ENCODE peak calls at places on chromosomes 12 and 14, in eight cellular contexts. M is body of pancreas, K is Peyer's patch, F is uterus, P is GM12878, V is gastrocnemius medialis, Q is A549, R is HCT116. T is an unnamed sample.

GRCh38 chr12:40439771-40440492 is 215.1 kb downstream of the LRRK2 start:
- DNase-seq in V (no peak), Q (peak), K (no peak), R (no peak), M (no peak), F (no peak), P (no peak), T (no peak)

GRCh38 chr14:70149766-70150165 is 39.0 kb downstream of the SLC8A3 start:
- DNase-seq in K (no peak), Q (no peak), R (no peak), F (no peak), V (no peak), M (no peak), P (no peak), T (no peak)

GRCh38 chr12:118189761-118190181 is 53.8 kb downstream of the PEBP1 start:
- DNase-seq in M (peak), F (no peak), Q (no peak), K (no peak), R (no peak), V (no peak), P (no peak), T (no peak)

GRCh38 chr14:41449057-41449456 is 157.6 kb upstream of the LRFN5 start:
- DNase-seq in V (no peak), K (no peak), M (no peak), P (no peak), Q (no peak), R (no peak), F (no peak), T (no peak)

GRCh38 chr12:94951071-94951639 is 52.3 kb downstream of the NDUFA12 start:
- DNase-seq in Q (no peak), R (no peak), V (no peak), F (no peak), M (no peak), K (no peak), P (no peak), T (no peak)

GRCh38 chr14:99944241-99944651 is 121.0 kb upstream of the EVL start:
- DNase-seq in V (no peak), Q (no peak), R (no peak), M (peak), P (no peak), K (peak), F (no peak), T (no peak)

GRCh38 chr14:22280497-22281321 is 308.3 kb downstream of the DAD1 start:
- DNase-seq in K (no peak), Q (no peak), F (no peak), R (no peak), M (no peak), V (no peak), P (no peak), T (no peak)

GRCh38 chr12:47449797-47450196 is 256.0 kb downstream of the RPAP3 start:
- DNase-seq in Q (no peak), V (no peak), R (no peak), P (no peak), M (no peak), K (no peak), F (no peak), T (no peak)

GRCh38 chr12:46585854-46586621 is 213.5 kb upstream of the SLC38A2 start:
- DNase-seq in K (peak), V (no peak), P (no peak), F (no peak), R (peak), Q (peak), M (peak), T (no peak)

GRCh38 chr12:82555699-82556098 is 131.0 kb upstream of the TMTC2 start:
- DNase-seq in R (no peak), Q (no peak), V (no peak), F (no peak), K (no peak), M (no peak), P (no peak), T (no peak)

GRCh38 chr14:55411426-55412389 is at the start of gene ATG14:
- DNase-seq in P (peak), K (peak), R (peak), V (peak), F (peak), Q (peak), M (peak), T (no peak)

GRCh38 chr12:96060041-96060440 is 24.7 kb upstream of the LTA4H start:
- DNase-seq in M (no peak), F (no peak), Q (no peak), P (no peak), K (no peak), R (no peak), V (no peak), T (no peak)

GRCh38 chr12:38384816-38385491 is 68.4 kb downstream of the ALG10B start:
- DNase-seq in Q (peak), F (no peak), K (no peak), M (no peak), V (no peak), P (no peak), R (no peak), T (no peak)

GRCh38 chr12:70853326-70853725 is 67.2 kb downstream of the PTPRR start:
- DNase-seq in K (peak), M (no peak), P (no peak), F (no peak), V (peak), R (no peak), Q (no peak), T (no peak)

GRCh38 chr12:69655616-69656336 is 43.3 kb downstream of the BEST3 start:
- DNase-seq in R (no peak), V (no peak), Q (peak), M (no peak), P (no peak), F (no peak), K (no peak), T (no peak)

DNA sequence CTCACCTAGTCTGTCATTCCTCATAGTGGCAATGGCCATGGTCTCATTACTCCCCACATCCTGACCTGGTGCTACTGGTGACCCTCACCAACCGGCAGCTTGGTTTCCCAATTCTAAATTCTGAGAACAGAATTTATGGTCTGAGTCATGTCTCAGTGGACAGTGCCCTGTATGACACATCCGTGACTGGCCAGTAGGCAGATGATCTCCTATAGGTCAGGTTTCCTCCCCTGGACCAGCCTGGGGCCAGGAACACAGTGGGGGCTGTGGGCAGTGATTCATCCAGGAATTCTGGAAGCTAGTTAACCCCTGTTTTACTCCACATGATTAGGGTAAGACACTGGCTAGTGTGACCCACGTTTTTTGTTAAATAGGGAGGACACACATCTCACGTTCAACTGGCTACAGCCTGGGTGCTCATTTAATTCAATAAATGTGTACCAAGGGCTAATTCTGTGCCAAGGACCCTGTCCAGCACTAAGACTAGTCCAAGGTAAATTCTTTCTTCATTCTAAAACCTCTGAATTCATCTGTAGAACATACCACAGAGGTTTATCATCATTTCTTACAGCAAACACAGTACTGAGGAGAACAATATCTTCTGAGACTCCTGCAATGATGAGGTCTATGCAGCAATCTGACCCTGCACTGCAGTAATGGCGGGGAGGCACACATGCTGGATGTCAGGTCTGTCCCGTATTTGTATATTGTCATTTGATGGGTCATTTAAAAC is 249.6 kb upstream of the TBX3 start:
- DNase-seq in M (no peak), R (peak), K (no peak), V (peak), P (no peak), Q (peak), F (no peak), T (no peak)
- H3K4me3 ChIP-seq in M (no peak), R (peak), K (no peak), V (no peak), P (no peak), Q (no peak), F (no peak), T (no peak)

GRCh38 chr12:55715833-55716581 is at the start of gene BLOC1S1:
- DNase-seq in P (peak), R (peak), M (peak), K (peak), Q (peak), V (peak), F (peak), T (no peak)
- TF ChIP-seq POLR2A in P (peak), R (peak), M (peak), K (peak), Q (peak), V (peak), F (peak), T (no peak)

DNA sequence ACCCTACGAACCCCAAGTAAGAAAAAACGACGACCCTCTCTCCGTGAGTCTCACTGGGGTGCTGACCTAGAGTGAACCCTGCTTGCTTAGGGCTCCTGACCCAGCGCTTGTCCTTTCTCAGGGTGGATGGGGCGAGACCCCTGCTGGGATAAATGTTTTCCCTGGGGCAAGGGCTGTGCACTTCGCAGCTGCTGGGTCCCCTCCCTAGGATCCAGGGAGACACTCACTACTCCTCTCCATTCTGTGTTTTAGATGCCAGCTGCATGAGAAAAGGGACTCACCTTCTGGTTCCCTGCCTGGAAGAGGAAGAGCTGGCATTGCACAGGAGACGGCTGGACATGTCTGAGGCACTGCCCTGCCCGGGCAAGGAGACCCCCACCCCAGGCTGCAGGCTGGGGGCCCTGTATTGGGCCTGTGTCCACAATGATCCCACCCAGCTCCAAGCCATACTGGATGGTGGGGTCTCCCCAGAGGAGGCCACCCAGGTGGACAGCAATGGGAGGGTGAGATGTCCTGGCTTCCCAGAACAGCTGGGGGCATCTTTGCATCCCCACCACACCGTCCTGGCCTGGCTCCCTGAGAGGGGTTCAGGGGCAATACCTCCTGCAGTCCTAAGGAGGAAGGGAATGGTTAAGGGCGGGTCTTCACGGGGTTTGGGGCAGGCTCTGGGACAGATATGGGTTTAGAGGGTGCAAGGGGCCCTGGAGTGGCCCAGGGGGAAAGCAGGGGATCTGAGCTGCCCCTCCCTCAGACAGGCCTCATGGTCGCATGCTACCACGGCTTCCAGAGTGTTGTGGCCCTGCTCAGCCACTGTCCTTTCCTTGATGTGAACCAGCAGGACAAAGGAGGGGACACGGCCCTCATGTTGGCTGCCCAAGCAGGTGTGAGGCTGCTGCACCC is 663 bp downstream of the ANKRD33 start:
- DNase-seq in R (no peak), Q (no peak), V (no peak), F (no peak), K (peak), M (no peak), P (no peak), T (no peak)
- H3K4me3 ChIP-seq in R (no peak), Q (no peak), V (no peak), F (no peak), K (no peak), M (no peak), P (no peak), T (no peak)

DNA sequence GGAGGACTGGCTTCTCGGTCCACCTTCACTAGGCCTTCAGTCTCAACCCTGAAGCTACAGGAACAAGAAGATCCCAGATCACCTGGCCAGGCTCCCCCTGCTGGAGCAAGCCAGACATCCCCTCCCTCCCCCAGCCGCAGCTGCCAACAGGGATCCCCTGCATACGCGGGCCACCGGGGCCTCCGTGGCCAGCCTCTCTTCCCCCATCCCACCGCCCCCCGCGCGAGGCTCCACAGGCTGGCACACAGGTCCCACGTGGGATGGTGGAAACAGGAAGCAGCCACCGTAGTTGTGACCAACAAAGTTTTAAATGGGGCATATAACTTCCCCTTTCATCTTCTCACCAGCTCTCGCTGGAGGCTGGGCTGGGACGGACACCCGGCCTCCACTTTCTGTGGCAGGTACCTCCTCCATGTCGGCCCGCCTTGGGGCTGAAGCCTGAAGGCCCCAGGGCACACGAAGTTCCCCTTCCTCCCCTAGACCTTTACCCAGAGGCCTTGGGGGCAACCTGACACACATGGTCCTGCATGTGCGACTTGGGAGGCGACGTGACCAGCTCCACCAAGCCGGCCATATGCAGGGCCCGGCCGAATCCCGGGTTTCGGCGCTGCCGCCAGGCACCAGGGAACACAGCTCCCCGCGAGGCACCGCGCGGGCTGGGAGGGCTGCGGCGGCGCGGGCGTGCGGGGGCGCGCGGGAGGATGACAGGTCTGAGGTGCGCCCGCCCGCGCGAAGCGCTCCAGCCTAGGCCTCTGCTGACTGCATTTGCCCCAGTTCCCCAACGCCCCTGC is 44.4 kb upstream of the PNMA1 start:
- DNase-seq in V (peak), F (peak), P (no peak), Q (peak), M (peak), K (peak), R (peak), T (no peak)
- TF ChIP-seq POLR2A in V (no peak), F (no peak), P (peak), Q (no peak), M (peak), K (no peak), R (no peak), T (no peak)

GRCh38 chr14:65440230-65440629 is 27.7 kb downstream of the FUT8 start:
- DNase-seq in V (no peak), P (no peak), Q (no peak), F (no peak), M (no peak), K (no peak), R (no peak), T (no peak)
- H3K4me3 ChIP-seq in V (no peak), P (no peak), Q (no peak), F (no peak), M (no peak), K (no peak), R (no peak), T (no peak)

DNA sequence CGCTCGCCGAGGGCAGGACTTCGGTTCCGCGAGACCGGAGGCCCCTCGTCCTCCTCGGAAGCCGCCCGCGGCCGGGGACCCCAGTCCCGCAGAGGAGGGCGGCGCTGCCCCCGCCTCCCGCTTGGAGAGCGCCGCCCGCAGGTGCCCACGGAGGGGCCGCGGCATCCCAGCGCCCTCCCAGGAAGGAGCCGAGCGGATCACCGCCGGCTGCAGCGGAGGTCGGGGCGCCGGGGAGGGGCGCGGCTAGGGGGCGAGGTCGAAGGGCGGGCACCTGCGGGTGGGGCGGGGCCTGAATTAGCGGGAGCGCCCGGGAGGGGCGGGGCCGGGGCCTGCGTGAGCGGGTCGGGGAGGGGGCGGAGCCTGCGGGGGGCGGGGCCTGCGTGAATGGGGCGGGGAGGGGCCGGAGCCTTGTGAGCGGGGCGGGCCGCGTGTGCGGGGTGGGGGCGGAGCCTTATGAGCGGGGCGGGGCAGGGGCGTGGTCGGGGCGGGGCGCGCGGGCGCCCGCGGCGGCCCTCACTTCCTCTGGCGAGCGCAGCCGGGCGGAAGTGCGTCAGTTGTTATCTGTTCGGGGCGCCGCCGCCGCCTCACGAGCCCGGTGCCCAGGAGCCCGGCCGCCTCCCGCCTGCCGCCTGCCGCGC is at the start of gene FBRSL1:
- DNase-seq in P (no peak), R (peak), K (peak), M (peak), Q (peak), F (peak), V (peak), T (no peak)
- TF ChIP-seq POLR2A in P (peak), R (no peak), K (peak), M (peak), Q (peak), F (peak), V (peak), T (no peak)

GRCh38 chr12:32025906-32026305 is 66.7 kb downstream of the RESF1 start:
- DNase-seq in K (peak), Q (no peak), F (no peak), P (peak), R (no peak), M (no peak), V (no peak), T (no peak)
- H3K4me3 ChIP-seq in K (no peak), Q (no peak), F (no peak), P (no peak), R (no peak), M (no peak), V (no peak), T (no peak)

GRCh38 chr14:91352696-91353692 is 64.6 kb downstream of the CCDC88C start:
- DNase-seq in R (no peak), M (no peak), K (no peak), P (no peak), Q (no peak), V (no peak), F (no peak), T (no peak)

GRCh38 chr14:91354221-91354916 is 63.3 kb downstream of the CCDC88C start:
- DNase-seq in P (no peak), M (no peak), F (peak), K (no peak), R (no peak), Q (no peak), V (no peak), T (no peak)

GRCh38 chr14:91357272-91357671 is 60.3 kb downstream of the CCDC88C start:
- DNase-seq in Q (no peak), F (no peak), V (no peak), P (no peak), R (no peak), M (no peak), K (no peak), T (no peak)

GRCh38 chr14:91356218-91356763 is 61.3 kb downstream of the CCDC88C start:
- DNase-seq in Q (no peak), R (no peak), M (no peak), K (no peak), V (no peak), P (no peak), F (no peak), T (no peak)

DNA sequence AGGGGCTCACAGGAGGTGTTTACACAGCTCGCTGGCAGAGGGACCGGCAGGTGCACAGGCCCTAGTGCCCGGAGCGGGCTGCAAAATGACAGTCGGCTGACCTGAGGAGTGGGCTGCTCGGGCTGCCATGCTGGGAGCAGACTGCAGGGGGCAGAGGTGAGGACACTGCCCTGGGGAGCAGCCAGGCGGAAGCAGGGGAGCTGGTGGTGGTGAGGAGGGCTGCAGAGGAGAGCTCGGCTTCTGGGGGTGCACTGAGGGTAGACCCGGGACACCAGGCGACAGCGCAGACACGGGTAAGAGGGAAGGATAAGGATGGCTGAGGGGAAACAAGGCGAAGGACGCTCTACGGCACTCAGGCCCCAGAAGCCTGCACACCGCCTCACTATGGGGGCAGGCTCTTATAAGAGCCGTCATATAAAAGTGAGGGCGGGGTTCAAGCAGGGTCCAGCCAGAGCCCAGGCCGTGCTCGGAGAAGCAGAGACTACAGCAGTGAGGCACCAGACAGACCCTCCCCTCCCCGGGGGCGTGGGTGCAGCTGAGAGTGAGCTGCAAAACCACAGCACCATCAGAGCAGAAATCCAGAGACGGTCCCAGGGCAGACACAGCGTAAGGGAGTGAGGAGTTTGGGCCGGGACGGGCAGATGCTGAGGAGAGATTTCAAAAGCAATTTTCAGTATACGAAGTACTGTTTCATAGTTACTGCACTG is 62.5 kb downstream of the CCDC88C start:
- DNase-seq in Q (no peak), K (no peak), R (no peak), F (no peak), V (no peak), P (no peak), M (no peak), T (no peak)
- TF ChIP-seq POLR2A in Q (no peak), K (no peak), R (no peak), F (no peak), V (no peak), P (no peak), M (no peak), T (no peak)

DNA sequence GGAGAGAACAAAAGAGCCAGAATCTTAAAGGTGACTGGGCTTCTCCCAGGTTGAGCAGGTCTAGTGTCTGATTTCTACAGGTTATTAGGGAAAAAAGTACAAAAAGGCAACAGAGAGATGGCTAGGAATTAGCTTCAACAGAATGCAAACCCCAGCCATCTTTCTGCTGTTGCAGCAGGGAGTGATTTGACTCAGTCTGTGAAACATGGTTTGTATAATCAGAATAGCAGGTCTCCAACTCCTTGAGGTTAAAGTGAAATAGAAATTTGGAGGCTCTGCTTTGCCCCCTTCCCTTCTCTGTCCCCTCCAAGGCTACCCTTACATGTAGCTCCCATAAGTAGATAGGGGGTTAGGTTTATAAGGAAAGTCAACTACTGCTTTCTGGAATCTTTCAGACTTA is 105.8 kb downstream of the AKAP6 start:
- DNase-seq in Q (no peak), M (no peak), V (no peak), P (no peak), R (no peak), F (no peak), K (no peak), T (no peak)
- H3K4me3 ChIP-seq in Q (no peak), M (no peak), V (no peak), P (peak), R (no peak), F (no peak), K (no peak), T (no peak)

T was measured in vagina.